ENCODE peak calls at places on chromosome 2, in four cellular contexts. B is Ammon's horn, V is GM06990, P is T-helper 9 cell. A is an unnamed sample.
A peak's percentile ranks its signal among the peaks of the same experiment; 100 is the strongest.

GRCh38 chr2:35454966-35455638 is 900.5 kb upstream of the CRIM1 start:
- DNase-seq in B (no peak), V (no peak), P (no peak), A (no peak)

GRCh38 chr2:100043891-100044255 is 98.5 kb downstream of the AFF3 start:
- DNase-seq in B (no peak), V (no peak), P (no peak), A (no peak)

GRCh38 chr2:162174778-162175177 is 22.7 kb upstream of the GCG start:
- DNase-seq in B (no peak), V (no peak), P (no peak), A (no peak)

GRCh38 chr2:231820786-231821303 is 34.6 kb downstream of the COPS7B start:
- DNase-seq in B (no peak), V (no peak), P (no peak), A (no peak)

GRCh38 chr2:237258146-237258545 is 155.8 kb downstream of the COL6A3 start:
- DNase-seq in B (no peak), V (no peak), P (no peak), A (no peak)

GRCh38 chr2:31696068-31696467 is 115.3 kb upstream of the SRD5A2 start:
- DNase-seq in B (no peak), V (no peak), P (no peak), A (no peak)

GRCh38 chr2:185050804-185051203 is 452.5 kb downstream of the ZNF804A start:
- DNase-seq in B (no peak), V (no peak), P (no peak), A (no peak)

GRCh38 chr2:69720922-69721491 is 20.9 kb upstream of the ANXA4 start:
- DNase-seq in B (no peak), V (no peak), P (no peak), A (no peak)

GRCh38 chr2:178279142-178279541 is 84.8 kb downstream of the OSBPL6 start:
- DNase-seq in B (no peak), V (no peak), P (no peak), A (no peak)

GRCh38 chr2:239268082-239268481 is 132.7 kb downstream of the HDAC4 start:
- DNase-seq in B (peak; percentile 62), V (no peak), P (no peak), A (no peak)

GRCh38 chr2:229245013-229245412 is 26.1 kb downstream of the PID1 start:
- DNase-seq in B (no peak), V (no peak), P (no peak), A (no peak)

GRCh38 chr2:171924170-171924942 is 2.1 kb downstream of the HAT1 start:
- DNase-seq in B (no peak), V (no peak), P (no peak), A (no peak)